ENCODE peak calls at places on chromosomes 2 and 18, in four cellular contexts. W, V, O and X are unnamed samples.

GRCh38 chr2:109720379-109721116 is 73.6 kb upstream of the RGPD5 start:
- DNase-seq in W (no peak), V (no peak), O (no peak), X (no peak)

GRCh38 chr2:15939854-15940660 is at the start of gene MYCN:
- DNase-seq in W (no peak), V (no peak), O (peak), X (no peak)

GRCh38 chr2:188984680-188985079 is 10.5 kb downstream of the COL3A1 start:
- DNase-seq in W (peak), V (no peak), O (no peak), X (no peak)

GRCh38 chr2:169069341-169069740 is at the start of gene DHRS9:
- DNase-seq in W (peak), V (no peak), O (no peak), X (no peak)

GRCh38 chr2:60735496-60736250 is 20.4 kb upstream of the PAPOLG start:
- DNase-seq in W (no peak), V (no peak), O (no peak), X (peak)

GRCh38 chr2:98297817-98298684 is 48.2 kb upstream of the CNGA3 start:
- DNase-seq in W (no peak), V (no peak), O (no peak), X (no peak)

GRCh38 chr2:187586091-187586632 is 31.9 kb upstream of the TFPI start:
- DNase-seq in W (peak), V (peak), O (no peak), X (no peak)

GRCh38 chr2:120395686-120396518 is 50.0 kb downstream of the INHBB start:
- DNase-seq in W (no peak), V (no peak), O (no peak), X (no peak)

GRCh38 chr2:219517954-219518778 is 3.9 kb downstream of the ASIC4 start:
- DNase-seq in W (no peak), V (no peak), O (no peak), X (no peak)

GRCh38 chr2:241739651-241740050 is 5.2 kb downstream of the D2HGDH start:
- DNase-seq in W (peak), V (no peak), O (no peak), X (no peak)

GRCh38 chr18:67239826-67240225 is 276.7 kb downstream of the DSEL start:
- DNase-seq in W (no peak), V (no peak), O (no peak), X (no peak)

GRCh38 chr2:46493241-46493970 is 14.0 kb downstream of the TMEM247 start:
- DNase-seq in W (peak), V (peak), O (no peak), X (no peak)

GRCh38 chr2:99881901-99882591 is 260.3 kb downstream of the AFF3 start:
- DNase-seq in W (peak), V (no peak), O (no peak), X (no peak)

DNA sequence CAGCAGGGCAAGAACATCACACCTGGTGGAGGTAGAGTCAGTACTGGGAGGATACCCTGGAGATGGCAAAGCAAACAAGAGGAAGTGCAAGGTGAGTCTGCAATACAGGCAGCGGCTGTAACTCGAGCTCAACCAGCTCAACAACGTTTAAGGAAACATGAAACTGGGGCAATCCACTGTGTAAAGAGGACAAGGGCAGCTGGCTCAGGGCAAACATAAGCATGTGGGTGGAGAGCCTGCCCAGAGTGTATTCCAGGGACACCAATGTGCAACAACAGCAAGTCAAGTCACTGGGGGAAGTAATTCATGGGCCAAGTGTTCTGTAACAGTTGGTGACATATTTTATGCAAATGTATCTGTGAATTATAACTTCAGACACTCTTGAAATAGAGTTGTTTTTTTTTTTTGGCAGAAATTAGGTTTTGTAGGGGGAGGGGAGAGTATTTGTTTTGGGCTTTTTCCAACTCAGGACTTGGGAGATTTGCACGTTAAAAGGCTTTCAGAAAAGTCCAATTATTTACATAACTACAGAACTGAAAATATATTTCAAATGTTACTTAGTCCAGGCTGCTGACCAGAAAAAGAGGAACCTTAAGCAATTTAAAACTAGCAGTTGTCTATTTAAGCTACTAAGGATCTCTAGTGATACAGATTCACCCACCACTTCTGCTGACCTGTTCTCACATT is 18.7 kb downstream of the NRXN1 start:
- DNase-seq in W (peak), V (no peak), O (no peak), X (no peak)
- TF ChIP-seq CHD1 in W (no peak), V (no peak), O (no peak), X (no peak)

DNA sequence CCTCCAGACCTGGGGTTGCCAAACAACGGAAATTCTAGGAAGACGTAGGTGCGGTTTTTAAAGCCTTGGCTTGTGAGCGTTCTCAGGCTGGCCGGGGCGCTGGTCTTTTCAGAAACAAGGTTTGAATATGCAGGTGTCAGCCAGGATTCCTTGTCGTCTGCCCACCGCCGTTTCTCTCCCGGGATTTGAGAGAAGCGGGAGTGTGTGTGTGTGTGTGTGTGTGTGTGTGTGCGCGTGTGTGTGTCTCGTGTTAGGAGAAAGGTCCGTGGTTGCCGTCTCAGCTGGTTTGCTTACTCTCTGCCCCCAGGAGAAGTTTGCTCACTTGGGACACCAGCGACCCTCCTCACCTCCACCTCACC is 1.0 kb upstream of the ONECUT2 start:
- DNase-seq in W (no peak), V (no peak), O (no peak), X (no peak)
- TF ChIP-seq CHD1 in W (no peak), V (no peak), O (no peak), X (no peak)

GRCh38 chr18:31072175-31072574 is 29.6 kb upstream of the DSC3 start:
- DNase-seq in W (no peak), V (no peak), O (no peak), X (no peak)

GRCh38 chr18:31065036-31065773 is 22.7 kb upstream of the DSC3 start:
- DNase-seq in W (no peak), V (peak), O (no peak), X (no peak)

GRCh38 chr18:31066267-31066666 is 23.7 kb upstream of the DSC3 start:
- DNase-seq in W (no peak), V (no peak), O (no peak), X (no peak)

GRCh38 chr18:31070206-31070605 is 27.7 kb upstream of the DSC3 start:
- DNase-seq in W (no peak), V (no peak), O (no peak), X (no peak)
- TF ChIP-seq CHD1 in W (no peak), V (no peak), O (no peak), X (no peak)

GRCh38 chr2:27356056-27356381 is 545 bp downstream of the GTF3C2 start:
- DNase-seq in W (peak), V (no peak), O (no peak), X (no peak)
- TF ChIP-seq CHD1 in W (no peak), V (no peak), O (no peak), X (no peak)

GRCh38 chr2:85213893-85214512 is 80.8 kb downstream of the TCF7L1 start:
- DNase-seq in W (no peak), V (no peak), O (no peak), X (no peak)
- TF ChIP-seq CHD1 in W (no peak), V (no peak), O (no peak), X (no peak)

GRCh38 chr2:237864030-237864931 is 4.9 kb downstream of the RAMP1 start:
- DNase-seq in W (no peak), V (no peak), O (no peak), X (no peak)

GRCh38 chr2:237865623-237866041 is 6.2 kb downstream of the RAMP1 start:
- DNase-seq in W (no peak), V (no peak), O (no peak), X (no peak)

GRCh38 chr2:237867465-237867864 is 8.0 kb downstream of the RAMP1 start:
- DNase-seq in W (no peak), V (no peak), O (no peak), X (no peak)

GRCh38 chr2:237864940-237865622 is 5.7 kb downstream of the RAMP1 start:
- DNase-seq in W (peak), V (no peak), O (no peak), X (no peak)

DNA sequence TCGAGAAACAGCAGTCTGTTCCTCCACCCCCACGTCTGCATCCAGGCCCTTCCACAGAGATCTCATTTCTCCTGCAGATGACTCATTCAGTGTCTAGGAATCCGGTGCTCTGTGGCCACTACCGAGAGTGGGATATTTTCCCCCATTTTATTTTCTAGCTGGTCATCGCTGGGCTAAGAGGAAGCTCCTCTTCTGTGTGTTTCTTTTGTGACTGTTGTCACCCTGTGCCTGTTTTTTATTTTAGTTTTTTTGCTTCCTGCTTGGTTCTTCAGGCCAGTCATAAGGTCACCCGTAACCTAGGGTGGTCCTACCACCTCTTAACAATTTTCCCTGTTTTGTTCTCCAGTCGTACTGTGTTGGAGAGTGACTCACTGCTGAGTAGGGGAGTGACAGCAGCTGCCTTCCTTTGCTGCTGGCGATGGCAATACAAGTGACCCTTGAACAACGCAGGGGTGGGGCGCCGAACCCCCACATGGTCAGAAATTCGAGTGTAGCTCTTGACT is 6.7 kb downstream of the RAMP1 start:
- DNase-seq in W (peak), V (no peak), O (no peak), X (no peak)
- TF ChIP-seq CHD1 in W (no peak), V (no peak), O (no peak), X (no peak)

DNA sequence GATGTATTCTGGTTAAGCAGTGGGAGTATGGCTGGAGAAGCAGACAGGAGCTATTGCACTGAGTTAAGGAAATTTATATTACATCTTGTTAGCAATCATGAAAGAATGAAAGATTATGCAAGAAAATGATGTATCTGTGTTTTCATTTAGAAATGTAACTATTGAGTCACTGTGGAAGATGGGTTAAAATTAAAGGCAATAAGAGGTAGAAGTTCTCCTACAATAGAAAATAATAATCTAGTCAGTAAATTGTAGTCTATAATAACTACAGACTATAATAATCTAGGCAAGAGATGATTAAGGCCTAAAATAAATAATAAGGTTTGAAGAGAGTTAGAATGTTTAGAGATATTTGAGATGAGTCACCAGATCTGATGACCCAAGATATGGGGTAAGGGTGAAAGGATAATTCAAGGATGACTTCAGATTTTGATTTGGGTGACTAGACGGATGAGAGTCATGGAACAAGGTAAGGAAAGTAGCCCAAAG is 371.9 kb upstream of the KCNH7 start:
- DNase-seq in W (peak), V (no peak), O (no peak), X (no peak)
- TF ChIP-seq CHD1 in W (no peak), V (no peak), O (no peak), X (no peak)

GRCh38 chr2:214753455-214753854 is 56.0 kb downstream of the BARD1 start:
- DNase-seq in W (no peak), V (no peak), O (no peak), X (no peak)
- TF ChIP-seq CHD1 in W (no peak), V (no peak), O (no peak), X (no peak)